ENCODE peak calls at places on chromosomes 7 and 10, in six cellular contexts. One of them, this sample, is unnamed.
A peak's percentile ranks its signal among the peaks of the same experiment; 100 is the strongest.

GRCh38 chr10:11176746-11177145 is 159.1 kb downstream of the CELF2 start:
- DNase-seq in fibroblast of lung: no peak
- DNase-seq in cardiac fibroblast: no peak
- DNase-seq in brain microvascular endothelial cell: no peak
- DNase-seq in fibroblast of the aortic adventitia: no peak
- DNase-seq in cardiac muscle cell: no peak
- DNase-seq in this sample: no peak

GRCh38 chr7:103432713-103433112 is 13.3 kb downstream of the SLC26A5 start:
- DNase-seq in fibroblast of lung: no peak
- DNase-seq in cardiac fibroblast: no peak
- DNase-seq in brain microvascular endothelial cell: no peak
- DNase-seq in fibroblast of the aortic adventitia: no peak
- DNase-seq in cardiac muscle cell: no peak
- DNase-seq in this sample: no peak

GRCh38 chr7:93016085-93016471 is 101.7 kb downstream of the SAMD9 start:
- DNase-seq in fibroblast of lung: peak; percentile 35
- DNase-seq in cardiac fibroblast: peak; percentile 28
- DNase-seq in brain microvascular endothelial cell: no peak
- DNase-seq in fibroblast of the aortic adventitia: peak; percentile 22
- DNase-seq in cardiac muscle cell: no peak
- DNase-seq in this sample: peak; percentile 41

GRCh38 chr7:44534501-44534900 is 6.6 kb downstream of the NPC1L1 start:
- DNase-seq in fibroblast of lung: peak; percentile 5
- DNase-seq in cardiac fibroblast: peak; percentile 30
- DNase-seq in brain microvascular endothelial cell: no peak
- DNase-seq in fibroblast of the aortic adventitia: no peak
- DNase-seq in cardiac muscle cell: peak; percentile 73
- DNase-seq in this sample: peak; percentile 6

GRCh38 chr10:77393821-77394501 is 243.6 kb downstream of the KCNMA1 start:
- DNase-seq in fibroblast of lung: no peak
- DNase-seq in cardiac fibroblast: no peak
- DNase-seq in brain microvascular endothelial cell: no peak
- DNase-seq in fibroblast of the aortic adventitia: no peak
- DNase-seq in cardiac muscle cell: no peak
- DNase-seq in this sample: no peak

GRCh38 chr7:68862736-68863135 is 735.5 kb upstream of the AUTS2 start:
- DNase-seq in fibroblast of lung: no peak
- DNase-seq in cardiac fibroblast: no peak
- DNase-seq in brain microvascular endothelial cell: no peak
- DNase-seq in fibroblast of the aortic adventitia: no peak
- DNase-seq in cardiac muscle cell: no peak
- DNase-seq in this sample: no peak

GRCh38 chr10:45091968-45092367 is 91.2 kb downstream of the ZNF22 start:
- DNase-seq in fibroblast of lung: no peak
- DNase-seq in cardiac fibroblast: no peak
- DNase-seq in brain microvascular endothelial cell: no peak
- DNase-seq in fibroblast of the aortic adventitia: no peak
- DNase-seq in cardiac muscle cell: no peak
- DNase-seq in this sample: no peak

GRCh38 chr10:70169661-70170364 is 501 bp downstream of the SAR1A start:
- DNase-seq in fibroblast of lung: peak; percentile 20
- DNase-seq in cardiac fibroblast: no peak
- DNase-seq in brain microvascular endothelial cell: no peak
- DNase-seq in fibroblast of the aortic adventitia: no peak
- DNase-seq in cardiac muscle cell: no peak
- DNase-seq in this sample: no peak

GRCh38 chr7:20173828-20174227 is 43.4 kb downstream of the MACC1 start:
- DNase-seq in fibroblast of lung: no peak
- DNase-seq in cardiac fibroblast: no peak
- DNase-seq in brain microvascular endothelial cell: no peak
- DNase-seq in fibroblast of the aortic adventitia: no peak
- DNase-seq in cardiac muscle cell: no peak
- DNase-seq in this sample: no peak

GRCh38 chr7:42617781-42618457 is 294.0 kb downstream of the C7orf25 start:
- DNase-seq in fibroblast of lung: peak; percentile 22
- DNase-seq in cardiac fibroblast: no peak
- DNase-seq in brain microvascular endothelial cell: no peak
- DNase-seq in fibroblast of the aortic adventitia: no peak
- DNase-seq in cardiac muscle cell: peak; percentile 66
- DNase-seq in this sample: peak; percentile 10

GRCh38 chr10:9986786-9987185 is 1030.9 kb upstream of the CELF2 start:
- DNase-seq in fibroblast of lung: no peak
- DNase-seq in cardiac fibroblast: no peak
- DNase-seq in brain microvascular endothelial cell: no peak
- DNase-seq in fibroblast of the aortic adventitia: no peak
- DNase-seq in cardiac muscle cell: no peak
- DNase-seq in this sample: no peak

GRCh38 chr10:9987197-9987596 is 1030.5 kb upstream of the CELF2 start:
- DNase-seq in fibroblast of lung: no peak
- DNase-seq in cardiac fibroblast: no peak
- DNase-seq in brain microvascular endothelial cell: no peak
- DNase-seq in fibroblast of the aortic adventitia: no peak
- DNase-seq in cardiac muscle cell: no peak
- DNase-seq in this sample: no peak

GRCh38 chr10:9992656-9993055 is 1025.0 kb upstream of the CELF2 start:
- DNase-seq in fibroblast of lung: peak; percentile 2
- DNase-seq in cardiac fibroblast: no peak
- DNase-seq in brain microvascular endothelial cell: no peak
- DNase-seq in fibroblast of the aortic adventitia: no peak
- DNase-seq in cardiac muscle cell: peak; percentile 69
- DNase-seq in this sample: no peak
- TF ChIP-seq CTCF in fibroblast of lung: no peak
- TF ChIP-seq CTCF in cardiac fibroblast: no peak
- TF ChIP-seq CTCF in brain microvascular endothelial cell: no peak
- TF ChIP-seq CTCF in fibroblast of the aortic adventitia: no peak
- TF ChIP-seq CTCF in cardiac muscle cell: no peak
- TF ChIP-seq CTCF in this sample: no peak

GRCh38 chr10:133456041-133456951 is 2.6 kb downstream of the SCART1 start:
- DNase-seq in fibroblast of lung: no peak
- DNase-seq in cardiac fibroblast: no peak
- DNase-seq in brain microvascular endothelial cell: no peak
- DNase-seq in fibroblast of the aortic adventitia: no peak
- DNase-seq in cardiac muscle cell: no peak
- DNase-seq in this sample: no peak

GRCh38 chr10:133458021-133458709 is 4.4 kb downstream of the SCART1 start:
- DNase-seq in fibroblast of lung: no peak
- DNase-seq in cardiac fibroblast: no peak
- DNase-seq in brain microvascular endothelial cell: no peak
- DNase-seq in fibroblast of the aortic adventitia: no peak
- DNase-seq in cardiac muscle cell: no peak
- DNase-seq in this sample: no peak

GRCh38 chr10:133455611-133456031 is 1.9 kb downstream of the SCART1 start:
- DNase-seq in fibroblast of lung: no peak
- DNase-seq in cardiac fibroblast: no peak
- DNase-seq in brain microvascular endothelial cell: no peak
- DNase-seq in fibroblast of the aortic adventitia: no peak
- DNase-seq in cardiac muscle cell: no peak
- DNase-seq in this sample: no peak

GRCh38 chr10:133458710-133459453 is 5.1 kb downstream of the SCART1 start:
- DNase-seq in fibroblast of lung: no peak
- DNase-seq in cardiac fibroblast: no peak
- DNase-seq in brain microvascular endothelial cell: no peak
- DNase-seq in fibroblast of the aortic adventitia: no peak
- DNase-seq in cardiac muscle cell: no peak
- DNase-seq in this sample: no peak

DNA sequence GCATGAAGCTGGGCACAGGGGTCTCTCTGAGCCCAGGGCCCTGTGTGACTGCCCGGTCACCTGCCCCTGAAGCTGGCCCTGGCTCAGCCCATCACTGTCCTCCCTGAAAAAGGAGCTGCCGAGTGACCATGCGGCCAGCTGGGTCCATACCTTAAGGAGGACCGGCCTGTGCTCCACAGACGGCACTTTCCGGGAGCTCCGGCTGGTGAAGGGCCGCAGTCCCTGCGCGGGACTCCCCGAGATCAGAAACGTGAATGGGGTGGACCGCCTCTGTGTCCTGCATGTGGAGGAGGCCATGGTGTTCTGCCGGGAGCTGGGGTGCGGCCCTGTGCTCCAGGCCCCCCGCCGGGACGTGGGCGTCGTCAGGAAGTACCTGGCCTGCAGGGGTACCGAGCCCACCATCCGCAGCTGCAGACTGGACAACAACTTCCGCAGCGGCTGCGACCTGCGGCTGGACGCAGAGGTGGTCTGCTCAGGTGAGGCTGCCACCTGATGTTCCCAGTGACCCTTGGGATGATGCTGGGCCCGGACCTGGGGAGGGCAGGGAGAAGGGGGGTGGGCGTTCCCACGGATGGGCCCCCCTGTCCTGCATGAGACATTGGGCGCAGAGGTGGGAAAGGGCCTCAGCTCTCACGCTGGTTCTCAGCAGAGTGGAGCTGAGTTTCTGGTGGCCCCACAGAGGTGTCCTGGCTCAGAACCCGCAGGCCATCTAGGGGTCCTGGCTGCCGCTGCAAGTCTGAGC is 3.5 kb downstream of the SCART1 start:
- DNase-seq in fibroblast of lung: no peak
- DNase-seq in cardiac fibroblast: no peak
- DNase-seq in brain microvascular endothelial cell: no peak
- DNase-seq in fibroblast of the aortic adventitia: no peak
- DNase-seq in cardiac muscle cell: no peak
- DNase-seq in this sample: no peak
- H3K4me3 ChIP-seq in fibroblast of lung: no peak overlapping the region
- H3K4me3 ChIP-seq in cardiac fibroblast: no peak overlapping the region
- H3K4me3 ChIP-seq in brain microvascular endothelial cell: no peak overlapping the region
- H3K4me3 ChIP-seq in fibroblast of the aortic adventitia: no peak overlapping the region
- H3K4me3 ChIP-seq in cardiac muscle cell: no peak overlapping the region
- H3K4me3 ChIP-seq in this sample: no peak overlapping the region

DNA sequence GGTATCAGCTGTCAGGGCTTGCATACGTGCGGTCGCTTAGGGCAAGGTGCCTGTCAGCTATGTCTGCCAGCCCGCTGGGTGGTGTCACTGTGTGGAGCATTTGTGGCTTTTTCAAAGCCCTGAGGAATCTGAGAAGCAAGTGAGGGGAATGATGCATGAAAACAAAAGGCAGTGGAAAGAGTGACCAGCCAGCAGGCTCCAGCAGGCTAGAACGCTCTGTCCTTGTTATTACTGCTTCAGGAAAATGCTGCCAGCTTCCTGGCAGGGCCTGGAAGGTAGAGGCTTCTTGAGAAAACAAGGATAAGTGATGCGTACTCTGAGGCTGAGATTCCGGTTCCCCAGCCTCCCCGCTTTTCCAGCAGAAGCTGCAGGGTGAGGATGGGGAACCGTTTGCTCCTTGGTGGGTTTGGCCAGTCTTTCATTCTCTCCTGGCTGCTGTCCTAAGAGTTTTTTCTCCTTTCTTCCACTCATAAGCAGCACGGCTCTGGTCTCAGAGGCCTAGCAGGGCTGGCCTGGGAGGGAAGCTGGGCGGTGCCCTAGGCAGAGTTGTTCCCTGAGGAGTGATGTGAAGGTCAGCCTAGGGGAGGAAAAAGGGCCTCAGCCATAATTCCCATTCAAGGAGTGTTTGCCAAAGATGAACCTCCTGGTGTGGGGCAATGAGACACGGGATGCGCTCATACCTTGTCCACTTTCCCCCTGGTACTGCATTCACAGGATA is 42.8 kb upstream of the MKLN1 start:
- DNase-seq in fibroblast of lung: no peak
- DNase-seq in cardiac fibroblast: peak; percentile 22
- DNase-seq in brain microvascular endothelial cell: no peak
- DNase-seq in fibroblast of the aortic adventitia: peak; percentile 82
- DNase-seq in cardiac muscle cell: no peak
- DNase-seq in this sample: peak; percentile 48
- TF ChIP-seq CTCF in fibroblast of lung: no peak
- TF ChIP-seq CTCF in cardiac fibroblast: no peak
- TF ChIP-seq CTCF in brain microvascular endothelial cell: no peak
- TF ChIP-seq CTCF in fibroblast of the aortic adventitia: no peak
- TF ChIP-seq CTCF in cardiac muscle cell: no peak
- TF ChIP-seq CTCF in this sample: no peak

DNA sequence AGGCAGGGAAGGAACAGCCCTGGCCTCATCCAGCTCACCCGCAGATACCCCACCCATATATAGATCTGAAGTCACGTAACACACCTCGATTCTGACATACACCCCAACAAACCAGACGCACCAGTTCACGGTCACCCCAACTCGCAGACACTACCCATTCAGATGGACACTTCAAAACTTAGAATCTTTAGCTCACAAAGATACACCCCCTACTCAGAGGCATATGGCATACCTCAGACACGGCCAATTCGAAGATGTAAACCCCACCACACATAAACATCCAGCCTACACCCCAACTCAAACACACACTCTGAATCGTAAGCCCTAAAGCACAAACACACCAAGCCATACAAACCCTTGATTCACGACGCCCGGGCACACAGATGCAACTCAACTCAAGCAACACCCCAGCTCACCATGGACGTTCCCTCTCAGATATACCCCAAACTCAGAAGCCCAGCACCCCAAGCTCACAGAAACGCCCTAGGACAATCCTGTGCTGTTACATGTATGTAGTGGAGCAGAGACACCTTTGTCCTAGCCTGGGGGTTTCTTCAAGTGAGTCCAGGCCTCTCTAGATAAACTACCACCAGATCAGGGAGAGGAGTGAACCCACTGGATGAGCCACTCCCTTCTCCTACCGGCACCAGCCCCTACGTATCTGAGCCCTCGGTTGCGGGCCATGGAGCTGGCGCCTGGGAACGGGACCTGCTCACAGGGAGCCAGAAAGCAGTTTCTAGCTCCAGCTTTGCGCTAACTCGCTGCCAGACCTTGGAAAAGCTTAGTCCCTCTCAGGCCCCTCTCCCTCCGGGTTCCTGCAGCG is 8.8 kb downstream of the PSD start:
- DNase-seq in fibroblast of lung: no peak
- DNase-seq in cardiac fibroblast: no peak
- DNase-seq in brain microvascular endothelial cell: no peak
- DNase-seq in fibroblast of the aortic adventitia: no peak
- DNase-seq in cardiac muscle cell: peak; percentile 32
- DNase-seq in this sample: no peak
- H3K4me3 ChIP-seq in fibroblast of lung: peak overlapping the region; percentile 48
- H3K4me3 ChIP-seq in cardiac fibroblast: peak overlapping the region; percentile 34
- H3K4me3 ChIP-seq in brain microvascular endothelial cell: peak overlapping the region; percentile 49
- H3K4me3 ChIP-seq in fibroblast of the aortic adventitia: peak overlapping the region; percentile 25
- H3K4me3 ChIP-seq in cardiac muscle cell: peak overlapping the region; percentile 49
- H3K4me3 ChIP-seq in this sample: peak overlapping the region; percentile 24

This sample was measured in astrocyte of the spinal cord.